ENCODE peak calls at places on chromosomes 2 and 18, in nine cellular contexts. S is upper lobe of right lung; A is tibial artery; Y is small intestine; M is left ventricle myocardium inferior; U is psoas muscle; H is BE2C; K is CD8-positive, alpha-beta T cell; L is brain microvascular endothelial cell. X is an unnamed sample. For H3K27me3, the result is how much of the 10 kb centered on the place peaks cover.

GRCh38 chr18:34632323-34632722 is 77.8 kb upstream of the DTNA start:
- DNase-seq in S (no peak), A (no peak), Y (no peak), M (no peak), U (no peak), H (no peak), K (no peak), L (no peak), X (no peak)

GRCh38 chr2:145744541-145745386 is 1224.8 kb upstream of the ZEB2 start:
- DNase-seq in S (no peak), A (no peak), Y (no peak), M (no peak), U (no peak), H (no peak), K (no peak), L (peak), X (no peak)

GRCh38 chr2:220114443-220114842 is 487.0 kb downstream of the SLC4A3 start:
- DNase-seq in S (no peak), A (no peak), Y (no peak), M (no peak), U (no peak), H (no peak), K (no peak), L (no peak), X (no peak)

GRCh38 chr2:44268259-44268649 is 7.0 kb upstream of the SLC3A1 start:
- DNase-seq in S (no peak), A (no peak), Y (no peak), M (no peak), U (no peak), H (no peak), K (no peak), L (peak), X (no peak)

GRCh38 chr2:154740360-154740759 is 41.9 kb downstream of the KCNJ3 start:
- DNase-seq in S (no peak), A (no peak), Y (no peak), M (no peak), U (no peak), H (no peak), K (no peak), L (no peak), X (no peak)

GRCh38 chr2:120552800-120553471 is 182.7 kb upstream of the GLI2 start:
- DNase-seq in S (peak), A (peak), Y (peak), M (peak), U (peak), H (peak), K (no peak), L (peak), X (peak)

GRCh38 chr2:230230087-230230486 is 4.6 kb downstream of the SP140 start:
- DNase-seq in S (no peak), A (no peak), Y (no peak), M (no peak), U (no peak), H (no peak), K (no peak), L (peak), X (no peak)

GRCh38 chr2:186093168-186093567 is 354.6 kb downstream of the FSIP2 start:
- DNase-seq in S (no peak), A (no peak), Y (no peak), M (no peak), U (no peak), H (no peak), K (no peak), L (no peak), X (no peak)

GRCh38 chr2:9326975-9327374 is 96.4 kb downstream of the ITGB1BP1 start:
- DNase-seq in S (no peak), A (no peak), Y (no peak), M (no peak), U (no peak), H (no peak), K (no peak), L (no peak), X (no peak)

GRCh38 chr2:9030190-9030589 is 26.7 kb upstream of the MBOAT2 start:
- DNase-seq in S (no peak), A (no peak), Y (peak), M (no peak), U (no peak), H (no peak), K (no peak), L (no peak), X (no peak)

GRCh38 chr2:214311931-214312749 is 98.7 kb upstream of the VWC2L start:
- DNase-seq in S (no peak), A (no peak), Y (no peak), M (no peak), U (no peak), H (no peak), K (no peak), L (no peak), X (no peak)

GRCh38 chr2:221353191-221353590 is 218.9 kb downstream of the EPHA4 start:
- DNase-seq in S (no peak), A (no peak), Y (no peak), M (no peak), U (no peak), H (no peak), K (no peak), L (no peak), X (no peak)

GRCh38 chr2:230821261-230821990 is 43.3 kb upstream of the ITM2C start:
- DNase-seq in S (no peak), A (no peak), Y (no peak), M (no peak), U (no peak), H (no peak), K (no peak), L (no peak), X (no peak)

GRCh38 chr18:80231616-80232015 is 15.7 kb downstream of the PARD6G start:
- DNase-seq in S (no peak), A (no peak), Y (no peak), M (no peak), U (no peak), H (no peak), K (no peak), L (no peak), X (peak)

GRCh38 chr18:7876354-7876753 is 309.2 kb downstream of the PTPRM start:
- DNase-seq in S (no peak), A (no peak), Y (no peak), M (no peak), U (no peak), H (no peak), K (no peak), L (no peak), X (no peak)

GRCh38 chr2:128535928-128536327 is 217.3 kb upstream of the HS6ST1 start:
- DNase-seq in S (no peak), A (no peak), Y (no peak), M (no peak), U (no peak), H (no peak), K (no peak), L (peak), X (no peak)

GRCh38 chr18:63155169-63155852 is 164.3 kb downstream of the BCL2 start:
- DNase-seq in S (peak), A (peak), Y (peak), M (peak), U (peak), H (peak), K (peak), L (no peak), X (no peak)

GRCh38 chr18:48543228-48543627 is 4.4 kb downstream of the CTIF start:
- DNase-seq in S (no peak), A (no peak), Y (no peak), M (no peak), U (no peak), H (no peak), K (peak), L (no peak), X (no peak)

GRCh38 chr2:15636972-15637785 is 45.5 kb downstream of the DDX1 start:
- DNase-seq in S (no peak), A (peak), Y (peak), M (peak), U (peak), H (peak), K (peak), L (peak), X (no peak)

GRCh38 chr2:44956841-44957240 is 15.3 kb downstream of the SIX3 start:
- DNase-seq in S (no peak), A (no peak), Y (no peak), M (no peak), U (no peak), H (no peak), K (no peak), L (no peak), X (no peak)

GRCh38 chr2:158381205-158381604 is 75.3 kb downstream of the CCDC148 start:
- DNase-seq in S (no peak), A (no peak), Y (no peak), M (no peak), U (no peak), H (no peak), K (no peak), L (no peak), X (no peak)

GRCh38 chr18:67783215-67783946 is 266.9 kb upstream of the DSEL start:
- DNase-seq in S (no peak), A (no peak), Y (no peak), M (no peak), U (no peak), H (no peak), K (no peak), L (peak), X (no peak)

GRCh38 chr2:239227661-239228371 is 173.0 kb downstream of the HDAC4 start:
- DNase-seq in S (no peak), A (no peak), Y (no peak), M (no peak), U (peak), H (peak), K (no peak), L (no peak), X (no peak)

GRCh38 chr2:263774-264492 is at the start of gene SH3YL1:
- DNase-seq in S (peak), A (no peak), Y (peak), M (no peak), U (peak), H (no peak), K (peak), L (no peak), X (peak)

GRCh38 chr2:232489516-232490220 is 2.0 kb upstream of the ECEL1 start:
- DNase-seq in S (peak), A (no peak), Y (no peak), M (no peak), U (no peak), H (no peak), K (no peak), L (no peak), X (no peak)
- H3K27me3 ChIP-seq in S (under half), A (half or more), Y (under half), M (half or more), U (under half), H (under half), K (under half), L (half or more), X (under half)

DNA sequence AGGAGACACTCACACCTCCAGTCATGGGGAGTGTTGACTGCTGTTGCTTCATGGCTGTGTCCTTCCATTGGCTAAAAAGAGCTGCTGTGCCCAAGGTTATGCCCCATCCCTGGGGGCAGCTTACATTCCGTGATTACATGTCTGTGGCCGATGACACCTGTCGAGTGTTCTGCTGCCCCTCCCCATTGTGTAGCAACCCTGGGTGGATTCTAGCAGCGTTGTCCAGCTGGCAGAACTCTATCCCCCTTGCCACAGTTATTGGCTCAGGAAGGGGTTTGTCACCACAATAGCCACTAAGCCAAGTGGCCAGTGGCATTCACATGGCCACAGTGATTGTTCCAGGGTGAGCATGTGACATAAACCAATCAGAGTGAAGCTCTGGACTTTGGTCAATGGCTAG is 11.6 kb upstream of the PDIA6 start:
- DNase-seq in S (no peak), A (no peak), Y (no peak), M (no peak), U (no peak), H (no peak), K (no peak), L (no peak), X (no peak)
- H3K27me3 ChIP-seq in S (under half), A (under half), Y (under half), M (under half), U (under half), H (under half), K (under half), L (under half), X (under half)

DNA sequence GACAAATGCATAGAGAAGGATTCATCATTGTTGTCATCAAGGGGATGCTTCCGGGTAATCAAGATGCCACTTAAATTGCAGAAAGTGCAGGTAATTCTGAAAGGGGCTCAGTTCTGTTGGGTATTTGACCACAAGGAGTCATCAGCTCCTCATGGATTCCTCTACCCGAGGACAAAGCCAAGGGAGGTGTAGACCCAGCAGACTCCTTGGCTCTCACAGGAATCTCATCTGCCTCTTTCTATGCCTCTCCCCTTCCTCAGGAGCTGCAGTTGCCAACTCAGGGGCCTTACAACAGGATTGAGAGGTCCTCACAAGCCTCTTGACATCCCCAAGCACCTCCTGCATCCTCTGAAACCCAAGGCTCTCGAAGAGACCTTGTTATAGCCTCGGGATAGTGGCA is 44.0 kb downstream of the ITGB6 start:
- DNase-seq in S (no peak), A (no peak), Y (no peak), M (no peak), U (no peak), H (no peak), K (no peak), L (no peak), X (no peak)
- H3K27me3 ChIP-seq in S (under half), A (under half), Y (under half), M (under half), U (under half), H (under half), K (under half), L (under half), X (under half)

GRCh38 chr2:152103271-152103670 is 4.4 kb upstream of the CACNB4 start:
- DNase-seq in S (no peak), A (no peak), Y (no peak), M (no peak), U (no peak), H (no peak), K (no peak), L (no peak), X (no peak)

GRCh38 chr2:152098798-152099654 is at the start of gene CACNB4:
- DNase-seq in S (peak), A (peak), Y (no peak), M (no peak), U (no peak), H (no peak), K (no peak), L (peak), X (no peak)

GRCh38 chr2:152098033-152098797 is 629 bp downstream of the CACNB4 start:
- DNase-seq in S (peak), A (peak), Y (peak), M (peak), U (peak), H (no peak), K (no peak), L (peak), X (no peak)

GRCh38 chr2:152099655-152100050 is 809 bp upstream of the CACNB4 start:
- DNase-seq in S (no peak), A (no peak), Y (no peak), M (no peak), U (no peak), H (no peak), K (no peak), L (no peak), X (no peak)

GRCh38 chr2:152100961-152101360 is 2.1 kb upstream of the CACNB4 start:
- DNase-seq in S (no peak), A (no peak), Y (no peak), M (no peak), U (no peak), H (no peak), K (no peak), L (no peak), X (no peak)
- H3K27me3 ChIP-seq in S (under half), A (under half), Y (under half), M (under half), U (under half), H (under half), K (under half), L (under half), X (under half)

GRCh38 chr2:176140520-176141317 is 10.6 kb upstream of the HOXD4 start:
- DNase-seq in S (peak), A (peak), Y (peak), M (peak), U (peak), H (peak), K (peak), L (no peak), X (no peak)
- H3K27me3 ChIP-seq in S (half or more), A (under half), Y (under half), M (half or more), U (under half), H (under half), K (under half), L (half or more), X (under half)

GRCh38 chr2:129945557-129945956 is 33.9 kb upstream of the RAB6C start:
- DNase-seq in S (no peak), A (no peak), Y (no peak), M (no peak), U (no peak), H (no peak), K (no peak), L (no peak), X (no peak)
- H3K27me3 ChIP-seq in S (under half), A (under half), Y (under half), M (under half), U (under half), H (under half), K (under half), L (under half), X (under half)

DNA sequence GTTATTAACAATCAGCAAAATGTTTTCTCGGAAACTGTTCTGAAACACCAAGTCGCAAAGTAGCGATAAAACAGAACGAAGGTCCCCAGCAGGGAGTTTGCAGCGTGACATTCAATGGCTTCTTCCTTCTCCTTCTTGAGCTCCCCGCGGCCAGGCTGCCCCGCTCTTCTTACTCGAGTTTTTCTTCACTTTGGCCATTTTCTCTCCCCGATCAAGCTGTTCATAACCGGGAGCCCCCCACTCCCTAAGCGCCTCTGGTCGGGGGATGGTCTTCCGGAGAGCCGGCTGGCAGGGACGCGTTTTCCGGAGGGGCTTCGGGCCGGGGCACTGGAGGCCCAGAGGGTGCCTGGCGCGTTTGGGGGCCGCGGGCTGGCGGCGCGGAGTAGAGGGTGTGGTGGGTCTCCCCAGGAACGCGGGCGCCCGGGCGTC is 5.2 kb downstream of the SP9 start:
- DNase-seq in S (no peak), A (no peak), Y (no peak), M (no peak), U (no peak), H (no peak), K (no peak), L (no peak), X (no peak)
- H3K27me3 ChIP-seq in S (half or more), A (half or more), Y (half or more), M (half or more), U (half or more), H (half or more), K (half or more), L (half or more), X (half or more)

GRCh38 chr2:110773470-110773921 is 41.1 kb downstream of the ACOXL start:
- DNase-seq in S (no peak), A (peak), Y (no peak), M (peak), U (peak), H (no peak), K (no peak), L (no peak), X (no peak)
- H3K27me3 ChIP-seq in S (under half), A (under half), Y (under half), M (under half), U (under half), H (under half), K (under half), L (under half), X (under half)

X was measured in esophagus muscularis mucosa.